ENCODE peak calls at places on chromosomes 4 and X, in ten cellular contexts. One of them, this sample, is unnamed.

GRCh38 chr4:6498511-6499240 is 26.3 kb upstream of the PPP2R2C start:
- DNase-seq in naive thymus-derived CD8-positive, alpha-beta T cell: no peak
- DNase-seq in smooth muscle cell of the brain vasculature: no peak
- DNase-seq in activated T-helper 9 cell treated with anti-CD3 and anti-CD28 coated beads, Interleukin-2, amount 50 U/mL, for 16 hours: no peak
- DNase-seq in GM19239: no peak
- DNase-seq in AG04450: no peak
- DNase-seq in IMR-90: no peak
- DNase-seq in stimulated activated CD4-positive, alpha-beta T cell treated with anti-CD3 and anti-CD28 coated beads, Interleukin-4, amount 100 ng/mL, for 24 hours: no peak
- DNase-seq in osteocyte: no peak
- DNase-seq in endothelial cell of umbilical vein: no peak
- DNase-seq in this sample: peak; percentile 50

GRCh38 chr4:139243448-139244365 is 36.3 kb downstream of the MGARP start:
- DNase-seq in osteocyte: peak; percentile 6
- DNase-seq in stimulated activated CD4-positive, alpha-beta T cell treated with anti-CD3 and anti-CD28 coated beads, Interleukin-4, amount 100 ng/mL, for 24 hours: no peak
- DNase-seq in IMR-90: peak; percentile 99
- DNase-seq in activated T-helper 9 cell treated with anti-CD3 and anti-CD28 coated beads, Interleukin-2, amount 50 U/mL, for 16 hours: no peak
- DNase-seq in endothelial cell of umbilical vein: peak; percentile 72
- DNase-seq in naive thymus-derived CD8-positive, alpha-beta T cell: no peak
- DNase-seq in smooth muscle cell of the brain vasculature: peak; percentile 43
- DNase-seq in GM19239: no peak
- DNase-seq in AG04450: peak; percentile 95
- DNase-seq in this sample: no peak

GRCh38 chr4:137735561-137736104 is 203.3 kb upstream of the PCDH18 start:
- DNase-seq in stimulated activated CD4-positive, alpha-beta T cell treated with anti-CD3 and anti-CD28 coated beads, Interleukin-4, amount 100 ng/mL, for 24 hours: no peak
- DNase-seq in IMR-90: no peak
- DNase-seq in smooth muscle cell of the brain vasculature: no peak
- DNase-seq in AG04450: no peak
- DNase-seq in activated T-helper 9 cell treated with anti-CD3 and anti-CD28 coated beads, Interleukin-2, amount 50 U/mL, for 16 hours: no peak
- DNase-seq in osteocyte: no peak
- DNase-seq in endothelial cell of umbilical vein: no peak
- DNase-seq in GM19239: no peak
- DNase-seq in naive thymus-derived CD8-positive, alpha-beta T cell: no peak
- DNase-seq in this sample: no peak

GRCh38 chr4:67700119-67700873 is 659 bp downstream of the UBA6 start:
- DNase-seq in activated T-helper 9 cell treated with anti-CD3 and anti-CD28 coated beads, Interleukin-2, amount 50 U/mL, for 16 hours: no peak
- DNase-seq in AG04450: no peak
- DNase-seq in endothelial cell of umbilical vein: no peak
- DNase-seq in stimulated activated CD4-positive, alpha-beta T cell treated with anti-CD3 and anti-CD28 coated beads, Interleukin-4, amount 100 ng/mL, for 24 hours: no peak
- DNase-seq in osteocyte: no peak
- DNase-seq in IMR-90: peak; percentile 27
- DNase-seq in GM19239: peak; percentile 24
- DNase-seq in naive thymus-derived CD8-positive, alpha-beta T cell: no peak
- DNase-seq in smooth muscle cell of the brain vasculature: no peak
- DNase-seq in this sample: no peak

GRCh38 chrX:130805906-130806305 is 97.1 kb downstream of the ENOX2 start:
- DNase-seq in naive thymus-derived CD8-positive, alpha-beta T cell: no peak
- DNase-seq in stimulated activated CD4-positive, alpha-beta T cell treated with anti-CD3 and anti-CD28 coated beads, Interleukin-4, amount 100 ng/mL, for 24 hours: no peak
- DNase-seq in osteocyte: no peak
- DNase-seq in activated T-helper 9 cell treated with anti-CD3 and anti-CD28 coated beads, Interleukin-2, amount 50 U/mL, for 16 hours: no peak
- DNase-seq in endothelial cell of umbilical vein: no peak
- DNase-seq in smooth muscle cell of the brain vasculature: no peak
- DNase-seq in GM19239: no peak
- DNase-seq in IMR-90: no peak
- DNase-seq in AG04450: no peak
- DNase-seq in this sample: no peak

GRCh38 chrX:13000311-13000811 is 25.5 kb downstream of the TMSB4X start:
- DNase-seq in AG04450: no peak
- DNase-seq in stimulated activated CD4-positive, alpha-beta T cell treated with anti-CD3 and anti-CD28 coated beads, Interleukin-4, amount 100 ng/mL, for 24 hours: no peak
- DNase-seq in osteocyte: no peak
- DNase-seq in endothelial cell of umbilical vein: no peak
- DNase-seq in GM19239: no peak
- DNase-seq in activated T-helper 9 cell treated with anti-CD3 and anti-CD28 coated beads, Interleukin-2, amount 50 U/mL, for 16 hours: no peak
- DNase-seq in naive thymus-derived CD8-positive, alpha-beta T cell: peak; percentile 54
- DNase-seq in IMR-90: no peak
- DNase-seq in smooth muscle cell of the brain vasculature: no peak
- DNase-seq in this sample: no peak

GRCh38 chrX:39477438-39478120 is 620.2 kb downstream of the BCOR start:
- DNase-seq in IMR-90: no peak
- DNase-seq in osteocyte: no peak
- DNase-seq in endothelial cell of umbilical vein: peak; percentile 2
- DNase-seq in stimulated activated CD4-positive, alpha-beta T cell treated with anti-CD3 and anti-CD28 coated beads, Interleukin-4, amount 100 ng/mL, for 24 hours: peak; percentile 7
- DNase-seq in AG04450: no peak
- DNase-seq in smooth muscle cell of the brain vasculature: no peak
- DNase-seq in GM19239: no peak
- DNase-seq in activated T-helper 9 cell treated with anti-CD3 and anti-CD28 coated beads, Interleukin-2, amount 50 U/mL, for 16 hours: no peak
- DNase-seq in naive thymus-derived CD8-positive, alpha-beta T cell: peak; percentile 60
- DNase-seq in this sample: no peak

GRCh38 chr4:128379860-128380259 is 92.2 kb upstream of the PGRMC2 start:
- DNase-seq in stimulated activated CD4-positive, alpha-beta T cell treated with anti-CD3 and anti-CD28 coated beads, Interleukin-4, amount 100 ng/mL, for 24 hours: no peak
- DNase-seq in osteocyte: no peak
- DNase-seq in endothelial cell of umbilical vein: peak; percentile 32
- DNase-seq in smooth muscle cell of the brain vasculature: no peak
- DNase-seq in IMR-90: peak; percentile 49
- DNase-seq in activated T-helper 9 cell treated with anti-CD3 and anti-CD28 coated beads, Interleukin-2, amount 50 U/mL, for 16 hours: no peak
- DNase-seq in naive thymus-derived CD8-positive, alpha-beta T cell: no peak
- DNase-seq in GM19239: peak; percentile 24
- DNase-seq in AG04450: no peak
- DNase-seq in this sample: no peak

GRCh38 chr4:114037981-114038380 is 58.5 kb upstream of the ARSJ start:
- DNase-seq in AG04450: no peak
- DNase-seq in activated T-helper 9 cell treated with anti-CD3 and anti-CD28 coated beads, Interleukin-2, amount 50 U/mL, for 16 hours: no peak
- DNase-seq in GM19239: no peak
- DNase-seq in endothelial cell of umbilical vein: no peak
- DNase-seq in smooth muscle cell of the brain vasculature: no peak
- DNase-seq in IMR-90: no peak
- DNase-seq in naive thymus-derived CD8-positive, alpha-beta T cell: no peak
- DNase-seq in osteocyte: no peak
- DNase-seq in stimulated activated CD4-positive, alpha-beta T cell treated with anti-CD3 and anti-CD28 coated beads, Interleukin-4, amount 100 ng/mL, for 24 hours: no peak
- DNase-seq in this sample: no peak

GRCh38 chr4:10002278-10002677 is 19.0 kb downstream of the SLC2A9 start:
- DNase-seq in smooth muscle cell of the brain vasculature: no peak
- DNase-seq in GM19239: no peak
- DNase-seq in stimulated activated CD4-positive, alpha-beta T cell treated with anti-CD3 and anti-CD28 coated beads, Interleukin-4, amount 100 ng/mL, for 24 hours: no peak
- DNase-seq in osteocyte: no peak
- DNase-seq in naive thymus-derived CD8-positive, alpha-beta T cell: no peak
- DNase-seq in activated T-helper 9 cell treated with anti-CD3 and anti-CD28 coated beads, Interleukin-2, amount 50 U/mL, for 16 hours: no peak
- DNase-seq in IMR-90: no peak
- DNase-seq in endothelial cell of umbilical vein: no peak
- DNase-seq in AG04450: no peak
- DNase-seq in this sample: no peak

GRCh38 chrX:149830192-149830873 is 48.6 kb downstream of the MAGEA9 start:
- DNase-seq in IMR-90: peak; percentile 17
- DNase-seq in AG04450: no peak
- DNase-seq in smooth muscle cell of the brain vasculature: peak; percentile 15
- DNase-seq in osteocyte: no peak
- DNase-seq in endothelial cell of umbilical vein: peak; percentile 2
- DNase-seq in naive thymus-derived CD8-positive, alpha-beta T cell: peak; percentile 5
- DNase-seq in stimulated activated CD4-positive, alpha-beta T cell treated with anti-CD3 and anti-CD28 coated beads, Interleukin-4, amount 100 ng/mL, for 24 hours: peak; percentile 20
- DNase-seq in GM19239: no peak
- DNase-seq in activated T-helper 9 cell treated with anti-CD3 and anti-CD28 coated beads, Interleukin-2, amount 50 U/mL, for 16 hours: no peak
- DNase-seq in this sample: no peak

GRCh38 chr4:155005395-155006087 is 202.9 kb upstream of the NPY2R start:
- DNase-seq in stimulated activated CD4-positive, alpha-beta T cell treated with anti-CD3 and anti-CD28 coated beads, Interleukin-4, amount 100 ng/mL, for 24 hours: no peak
- DNase-seq in naive thymus-derived CD8-positive, alpha-beta T cell: no peak
- DNase-seq in activated T-helper 9 cell treated with anti-CD3 and anti-CD28 coated beads, Interleukin-2, amount 50 U/mL, for 16 hours: no peak
- DNase-seq in endothelial cell of umbilical vein: no peak
- DNase-seq in smooth muscle cell of the brain vasculature: no peak
- DNase-seq in osteocyte: no peak
- DNase-seq in IMR-90: peak; percentile 36
- DNase-seq in GM19239: no peak
- DNase-seq in AG04450: no peak
- DNase-seq in this sample: no peak

GRCh38 chr4:144355809-144356757 is 215.6 kb upstream of the GYPA start:
- DNase-seq in activated T-helper 9 cell treated with anti-CD3 and anti-CD28 coated beads, Interleukin-2, amount 50 U/mL, for 16 hours: no peak
- DNase-seq in stimulated activated CD4-positive, alpha-beta T cell treated with anti-CD3 and anti-CD28 coated beads, Interleukin-4, amount 100 ng/mL, for 24 hours: no peak
- DNase-seq in osteocyte: peak; percentile 88
- DNase-seq in AG04450: peak; percentile 32
- DNase-seq in endothelial cell of umbilical vein: peak; percentile 88
- DNase-seq in GM19239: peak; percentile 2
- DNase-seq in IMR-90: peak; percentile 78
- DNase-seq in naive thymus-derived CD8-positive, alpha-beta T cell: no peak
- DNase-seq in smooth muscle cell of the brain vasculature: peak; percentile 97
- DNase-seq in this sample: peak; percentile 73

GRCh38 chr4:76486588-76487276 is 51.7 kb downstream of the SHROOM3 start:
- DNase-seq in osteocyte: no peak
- DNase-seq in endothelial cell of umbilical vein: no peak
- DNase-seq in stimulated activated CD4-positive, alpha-beta T cell treated with anti-CD3 and anti-CD28 coated beads, Interleukin-4, amount 100 ng/mL, for 24 hours: no peak
- DNase-seq in naive thymus-derived CD8-positive, alpha-beta T cell: no peak
- DNase-seq in AG04450: no peak
- DNase-seq in IMR-90: no peak
- DNase-seq in activated T-helper 9 cell treated with anti-CD3 and anti-CD28 coated beads, Interleukin-2, amount 50 U/mL, for 16 hours: no peak
- DNase-seq in GM19239: no peak
- DNase-seq in smooth muscle cell of the brain vasculature: no peak
- DNase-seq in this sample: no peak

GRCh38 chr4:152997771-152998487 is 61.8 kb downstream of the FHDC1 start:
- DNase-seq in naive thymus-derived CD8-positive, alpha-beta T cell: no peak
- DNase-seq in AG04450: no peak
- DNase-seq in IMR-90: peak; percentile 7
- DNase-seq in stimulated activated CD4-positive, alpha-beta T cell treated with anti-CD3 and anti-CD28 coated beads, Interleukin-4, amount 100 ng/mL, for 24 hours: no peak
- DNase-seq in endothelial cell of umbilical vein: no peak
- DNase-seq in activated T-helper 9 cell treated with anti-CD3 and anti-CD28 coated beads, Interleukin-2, amount 50 U/mL, for 16 hours: no peak
- DNase-seq in smooth muscle cell of the brain vasculature: no peak
- DNase-seq in osteocyte: no peak
- DNase-seq in GM19239: no peak
- DNase-seq in this sample: no peak

GRCh38 chr4:26478330-26478729 is 12.0 kb downstream of the CCKAR start:
- DNase-seq in stimulated activated CD4-positive, alpha-beta T cell treated with anti-CD3 and anti-CD28 coated beads, Interleukin-4, amount 100 ng/mL, for 24 hours: no peak
- DNase-seq in GM19239: no peak
- DNase-seq in naive thymus-derived CD8-positive, alpha-beta T cell: no peak
- DNase-seq in smooth muscle cell of the brain vasculature: no peak
- DNase-seq in IMR-90: no peak
- DNase-seq in osteocyte: no peak
- DNase-seq in endothelial cell of umbilical vein: no peak
- DNase-seq in AG04450: no peak
- DNase-seq in activated T-helper 9 cell treated with anti-CD3 and anti-CD28 coated beads, Interleukin-2, amount 50 U/mL, for 16 hours: no peak
- DNase-seq in this sample: no peak

GRCh38 chrX:39258331-39258730 is 457.1 kb downstream of the MID1IP1 start:
- DNase-seq in IMR-90: no peak
- DNase-seq in smooth muscle cell of the brain vasculature: no peak
- DNase-seq in stimulated activated CD4-positive, alpha-beta T cell treated with anti-CD3 and anti-CD28 coated beads, Interleukin-4, amount 100 ng/mL, for 24 hours: no peak
- DNase-seq in endothelial cell of umbilical vein: no peak
- DNase-seq in activated T-helper 9 cell treated with anti-CD3 and anti-CD28 coated beads, Interleukin-2, amount 50 U/mL, for 16 hours: no peak
- DNase-seq in osteocyte: no peak
- DNase-seq in AG04450: no peak
- DNase-seq in GM19239: no peak
- DNase-seq in naive thymus-derived CD8-positive, alpha-beta T cell: no peak
- DNase-seq in this sample: no peak

GRCh38 chr4:100286601-100287000 is 96.3 kb upstream of the DDIT4L start:
- DNase-seq in IMR-90: no peak
- DNase-seq in activated T-helper 9 cell treated with anti-CD3 and anti-CD28 coated beads, Interleukin-2, amount 50 U/mL, for 16 hours: no peak
- DNase-seq in GM19239: no peak
- DNase-seq in AG04450: no peak
- DNase-seq in smooth muscle cell of the brain vasculature: no peak
- DNase-seq in osteocyte: no peak
- DNase-seq in endothelial cell of umbilical vein: no peak
- DNase-seq in naive thymus-derived CD8-positive, alpha-beta T cell: no peak
- DNase-seq in stimulated activated CD4-positive, alpha-beta T cell treated with anti-CD3 and anti-CD28 coated beads, Interleukin-4, amount 100 ng/mL, for 24 hours: no peak
- DNase-seq in this sample: no peak

GRCh38 chr4:89751416-89751815 is 85.5 kb downstream of the SNCA start:
- DNase-seq in stimulated activated CD4-positive, alpha-beta T cell treated with anti-CD3 and anti-CD28 coated beads, Interleukin-4, amount 100 ng/mL, for 24 hours: no peak
- DNase-seq in osteocyte: no peak
- DNase-seq in GM19239: no peak
- DNase-seq in smooth muscle cell of the brain vasculature: no peak
- DNase-seq in IMR-90: no peak
- DNase-seq in naive thymus-derived CD8-positive, alpha-beta T cell: no peak
- DNase-seq in AG04450: no peak
- DNase-seq in endothelial cell of umbilical vein: no peak
- DNase-seq in activated T-helper 9 cell treated with anti-CD3 and anti-CD28 coated beads, Interleukin-2, amount 50 U/mL, for 16 hours: no peak
- DNase-seq in this sample: no peak

GRCh38 chrX:86195343-86195742 is 47.1 kb downstream of the DACH2 start:
- DNase-seq in activated T-helper 9 cell treated with anti-CD3 and anti-CD28 coated beads, Interleukin-2, amount 50 U/mL, for 16 hours: no peak
- DNase-seq in IMR-90: no peak
- DNase-seq in GM19239: no peak
- DNase-seq in naive thymus-derived CD8-positive, alpha-beta T cell: no peak
- DNase-seq in stimulated activated CD4-positive, alpha-beta T cell treated with anti-CD3 and anti-CD28 coated beads, Interleukin-4, amount 100 ng/mL, for 24 hours: no peak
- DNase-seq in endothelial cell of umbilical vein: no peak
- DNase-seq in smooth muscle cell of the brain vasculature: no peak
- DNase-seq in AG04450: no peak
- DNase-seq in osteocyte: no peak
- DNase-seq in this sample: no peak

GRCh38 chr4:2103127-2103842 is 44.2 kb downstream of the NAT8L start:
- DNase-seq in endothelial cell of umbilical vein: no peak
- DNase-seq in activated T-helper 9 cell treated with anti-CD3 and anti-CD28 coated beads, Interleukin-2, amount 50 U/mL, for 16 hours: no peak
- DNase-seq in osteocyte: no peak
- DNase-seq in GM19239: no peak
- DNase-seq in stimulated activated CD4-positive, alpha-beta T cell treated with anti-CD3 and anti-CD28 coated beads, Interleukin-4, amount 100 ng/mL, for 24 hours: no peak
- DNase-seq in smooth muscle cell of the brain vasculature: no peak
- DNase-seq in naive thymus-derived CD8-positive, alpha-beta T cell: no peak
- DNase-seq in AG04450: no peak
- DNase-seq in IMR-90: no peak
- DNase-seq in this sample: no peak

This sample was measured in type B pancreatic cell.